ENCODE peak calls at places on chromosome 13, in nine cellular contexts. B is transverse colon, P is Caco-2, Z is stomach, M is uterus, L is lower lobe of right lung, V is heart left ventricle, C is lung, F is breast epithelium. J is an unnamed sample.

GRCh38 chr13:105276571-105276970 is 1258.9 kb downstream of the EFNB2 start:
- DNase-seq in V (no peak), P (no peak), L (no peak), Z (no peak), F (no peak), B (no peak), M (no peak), C (no peak), J (no peak)

GRCh38 chr13:20714563-20715339 is 11.3 kb downstream of the IL17D start:
- DNase-seq in L (no peak), M (peak; percentile 44), P (no peak), Z (no peak), C (no peak), B (no peak), V (peak; percentile 67), F (no peak), J (no peak)

GRCh38 chr13:61078976-61079770 is 336.5 kb downstream of the PCDH20 start:
- DNase-seq in P (no peak), F (no peak), Z (no peak), L (no peak), B (no peak), M (no peak), V (no peak), C (no peak), J (no peak)

GRCh38 chr13:23673867-23674605 is 103.8 kb downstream of the TNFRSF19 start:
- DNase-seq in F (no peak), C (no peak), Z (no peak), L (no peak), P (no peak), V (no peak), M (no peak), B (no peak), J (no peak)

GRCh38 chr13:39501711-39502324 is 101.2 kb downstream of the LHFPL6 start:
- DNase-seq in C (peak; percentile 70), L (no peak), P (peak; percentile 46), M (no peak), V (peak; percentile 78), B (no peak), Z (no peak), F (no peak), J (no peak)

GRCh38 chr13:21012211-21012610 is 49.2 kb downstream of the LATS2 start:
- DNase-seq in Z (no peak), L (no peak), B (no peak), P (no peak), C (no peak), F (no peak), V (no peak), M (no peak), J (no peak)

GRCh38 chr13:46010148-46010547 is 42.4 kb downstream of the ZC3H13 start:
- DNase-seq in B (no peak), P (no peak), F (no peak), L (no peak), M (no peak), C (no peak), V (no peak), Z (no peak), J (no peak)

GRCh38 chr13:44181938-44182337 is 191.7 kb upstream of the SERP2 start:
- DNase-seq in F (no peak), P (no peak), M (no peak), C (no peak), Z (no peak), V (no peak), L (no peak), B (no peak), J (no peak)

GRCh38 chr13:51785592-51786424 is 18.2 kb downstream of the DHRS12 start:
- DNase-seq in V (peak; percentile 84), M (peak; percentile 57), Z (peak; percentile 51), B (no peak), L (no peak), P (no peak), F (no peak), C (no peak), J (no peak)

GRCh38 chr13:41751734-41752445 is 209.0 kb downstream of the VWA8 start:
- DNase-seq in L (no peak), F (no peak), M (no peak), B (no peak), Z (no peak), P (no peak), C (no peak), V (no peak), J (no peak)

GRCh38 chr13:75724742-75725504 is 88.8 kb downstream of the LMO7 start:
- DNase-seq in P (no peak), C (no peak), L (no peak), M (no peak), Z (no peak), B (no peak), F (no peak), V (no peak), J (no peak)

GRCh38 chr13:30000373-30000770 is 150.0 kb upstream of the UBL3 start:
- DNase-seq in P (no peak), F (no peak), C (no peak), Z (no peak), V (no peak), B (no peak), L (no peak), M (no peak), J (no peak)

GRCh38 chr13:48942131-48942530 is 33.6 kb upstream of the FNDC3A start:
- DNase-seq in Z (no peak), F (no peak), P (no peak), B (no peak), V (no peak), M (no peak), C (no peak), L (no peak), J (no peak)

GRCh38 chr13:33927315-33927714 is 109.4 kb downstream of the RFC3 start:
- DNase-seq in F (no peak), C (no peak), M (no peak), B (no peak), V (no peak), P (no peak), L (no peak), Z (no peak), J (no peak)

GRCh38 chr13:100341327-100341726 is 247.3 kb downstream of the GGACT start:
- DNase-seq in L (no peak), P (no peak), C (no peak), V (no peak), F (no peak), M (no peak), Z (no peak), B (no peak), J (no peak)

GRCh38 chr13:100347941-100348340 is 240.6 kb downstream of the GGACT start:
- DNase-seq in V (no peak), C (no peak), P (no peak), M (no peak), L (no peak), Z (no peak), F (no peak), B (no peak), J (no peak)

GRCh38 chr13:100349594-100349993 is 239.0 kb downstream of the GGACT start:
- DNase-seq in C (no peak), M (no peak), B (no peak), V (no peak), F (no peak), L (no peak), P (no peak), Z (no peak), J (no peak)

GRCh38 chr13:100340865-100341264 is 247.7 kb downstream of the GGACT start:
- DNase-seq in L (no peak), V (no peak), Z (no peak), C (no peak), M (no peak), F (no peak), P (no peak), B (no peak), J (no peak)

GRCh38 chr13:100344544-100344943 is 244.0 kb downstream of the GGACT start:
- DNase-seq in P (no peak), Z (no peak), M (no peak), B (no peak), F (no peak), L (no peak), C (no peak), V (no peak), J (no peak)
- H3K36me3 ChIP-seq in P (no peaks in the 10 kb centered on the region), Z (peaks cover 36% of the 10 kb centered on the region), M (no peaks in the 10 kb centered on the region), B (no peaks in the 10 kb centered on the region), F (no peaks in the 10 kb centered on the region), L (no peaks in the 10 kb centered on the region), C (peaks cover 1% of the 10 kb centered on the region), V (no peaks in the 10 kb centered on the region), J (no peaks in the 10 kb centered on the region)

DNA sequence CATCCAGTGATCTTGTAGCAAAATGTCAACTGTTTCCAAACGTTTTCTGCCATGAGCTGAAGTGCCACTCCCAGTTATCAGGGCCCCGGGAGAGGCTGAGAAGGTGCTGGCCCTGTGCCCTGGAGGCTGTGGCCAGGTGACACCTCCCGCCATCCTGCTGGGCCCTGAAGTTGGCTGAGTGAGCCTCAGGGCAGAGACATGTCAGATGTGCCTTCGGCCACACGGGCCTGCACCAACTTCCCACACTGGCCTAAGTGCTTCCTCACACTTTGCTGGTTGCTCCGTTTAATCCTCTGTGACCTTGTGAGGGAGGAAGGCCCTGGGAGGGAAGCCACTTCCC is 4.8 kb downstream of the ADPRHL1 start:
- DNase-seq in F (no peak), Z (peak; percentile 70), L (no peak), V (peak; percentile 83), P (no peak), C (no peak), M (no peak), B (peak; percentile 47), J (no peak)
- H3K4me3 ChIP-seq in F (peak overlapping the region; percentile 54), Z (peak overlapping the region; percentile 21), L (peak overlapping the region; percentile 50), V (peak overlapping the region; percentile 76), P (peak overlapping the region; percentile 44), C (no peak overlapping the region), M (no peak overlapping the region), B (peak overlapping the region; percentile 40), J (no peak overlapping the region)

GRCh38 chr13:25329706-25330105 is 28.3 kb downstream of the NUP58 start:
- DNase-seq in M (no peak), B (no peak), Z (no peak), L (no peak), V (no peak), P (no peak), F (no peak), C (no peak), J (no peak)
- H3K36me3 ChIP-seq in M (no peaks in the 10 kb centered on the region), B (peaks cover 2% of the 10 kb centered on the region), Z (peaks cover 93% of the 10 kb centered on the region), L (peaks cover 98% of the 10 kb centered on the region), V (peaks cover 10% of the 10 kb centered on the region), P (peaks cover 2% of the 10 kb centered on the region), F (peaks cover 16% of the 10 kb centered on the region), C (peaks cover 9% of the 10 kb centered on the region), J (peaks cover 53% of the 10 kb centered on the region)

DNA sequence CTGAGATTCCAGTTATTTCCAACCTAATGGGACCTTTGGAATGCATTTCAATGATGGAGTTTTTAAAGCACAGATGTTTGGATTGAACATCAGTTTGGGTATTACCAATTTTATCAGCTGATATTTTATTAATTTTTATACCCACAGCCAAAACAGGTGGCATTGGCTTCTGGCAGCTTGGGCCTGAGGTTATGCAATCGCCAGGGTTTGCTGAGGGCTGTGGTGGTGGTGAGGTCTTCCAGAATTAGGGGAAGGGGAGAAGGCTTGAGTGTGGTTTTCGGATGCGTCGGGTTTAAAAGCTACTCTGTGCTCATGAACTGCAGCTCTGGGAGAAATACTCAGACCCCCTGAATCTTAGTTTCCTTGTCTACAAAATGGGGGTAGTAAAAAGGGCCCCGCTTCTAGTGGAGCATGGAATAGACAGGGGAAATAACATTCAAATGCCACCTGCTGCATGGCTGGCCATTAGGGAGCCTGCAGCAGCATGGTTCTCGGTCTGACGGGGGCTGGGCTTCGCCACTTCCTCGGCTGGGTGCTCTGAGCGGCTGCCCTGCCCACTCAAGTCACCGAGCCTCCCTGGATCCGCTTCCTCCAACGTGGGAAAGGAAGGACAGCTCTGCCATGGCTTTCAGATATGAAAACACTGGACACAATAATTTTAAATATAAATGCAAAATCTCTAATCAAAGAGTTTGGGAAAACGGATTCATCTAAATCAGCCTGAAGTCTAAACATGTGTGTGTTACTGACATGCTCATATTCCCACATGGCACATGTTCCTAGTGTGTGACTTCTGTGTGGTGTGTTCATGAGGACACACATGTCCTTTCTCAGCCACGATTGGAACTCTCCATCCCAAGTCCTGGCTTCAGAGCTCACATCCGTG is 35.2 kb downstream of the ADPRHL1 start:
- DNase-seq in B (no peak), P (no peak), M (no peak), V (no peak), L (no peak), Z (no peak), F (no peak), C (no peak), J (no peak)
- H3K4me3 ChIP-seq in B (no peak overlapping the region), P (no peak overlapping the region), M (no peak overlapping the region), V (no peak overlapping the region), L (no peak overlapping the region), Z (no peak overlapping the region), F (no peak overlapping the region), C (no peak overlapping the region), J (no peak overlapping the region)

J was measured in CD4-positive, alpha-beta memory T cell.